ENCODE peak calls at places on chromosomes 11 and 22, in ten cellular contexts. W is pancreas; J is naive thymus-derived CD4-positive, alpha-beta T cell; F is prostate gland; X is tibial artery; Q is fibroblast of lung; Y is endodermal cell; I is thoracic aorta; H is effector memory CD4-positive, alpha-beta T cell; G is neural progenitor cell. D is an unnamed sample.
A peak's percentile ranks its signal among the peaks of the same experiment; 100 is the strongest.

GRCh38 chr11:101563166-101563565 is 20.6 kb downstream of the TRPC6 start:
- DNase-seq in X (no peak), G (no peak), F (no peak), W (no peak), J (no peak), Q (no peak), Y (no peak), I (no peak), H (no peak), D (no peak)

GRCh38 chr11:46298699-46299424 is 21.4 kb downstream of the CREB3L1 start:
- DNase-seq in F (no peak), I (no peak), X (no peak), Y (no peak), G (no peak), Q (peak; percentile 94), J (no peak), H (no peak), W (no peak), D (no peak)

GRCh38 chr11:66569076-66569475 is 670 bp upstream of the CTSF start:
- DNase-seq in J (no peak), G (no peak), H (no peak), X (no peak), Q (no peak), F (no peak), Y (no peak), I (no peak), W (no peak), D (no peak)

GRCh38 chr11:14679662-14680061 is 36.1 kb downstream of the PDE3B start:
- DNase-seq in I (no peak), G (no peak), Q (no peak), W (no peak), J (no peak), H (no peak), X (no peak), F (no peak), Y (no peak), D (no peak)

GRCh38 chr22:43007519-43008102 is 7.3 kb downstream of the PACSIN2 start:
- DNase-seq in H (no peak), Q (no peak), G (no peak), I (no peak), F (no peak), W (peak; percentile 90), X (no peak), J (no peak), Y (peak; percentile 51), D (no peak)

GRCh38 chr11:130999086-130999485 is 82.8 kb upstream of the SNX19 start:
- DNase-seq in G (no peak), H (no peak), Y (no peak), J (no peak), W (no peak), F (no peak), Q (peak; percentile 71), I (no peak), X (no peak), D (no peak)

GRCh38 chr11:102914238-102915043 is 39.7 kb upstream of the MMP12 start:
- DNase-seq in I (no peak), J (no peak), Y (peak; percentile 81), Q (peak; percentile 68), F (no peak), W (no peak), H (no peak), G (peak; percentile 51), X (no peak), D (no peak)

GRCh38 chr11:11993814-11994213 is 14.6 kb downstream of the DKK3 start:
- DNase-seq in G (peak; percentile 15), W (no peak), F (peak; percentile 53), I (no peak), H (no peak), Q (peak; percentile 75), Y (no peak), J (no peak), X (no peak), D (peak; percentile 40)

GRCh38 chr22:36855478-36855877 is 5.3 kb upstream of the NCF4 start:
- DNase-seq in Q (no peak), J (no peak), H (no peak), F (no peak), X (no peak), W (no peak), I (no peak), G (no peak), Y (no peak), D (no peak)

GRCh38 chr22:36853407-36854099 is 7.3 kb upstream of the NCF4 start:
- DNase-seq in F (no peak), X (peak; percentile 79), Q (peak; percentile 33), H (peak; percentile 75), Y (peak; percentile 97), J (peak; percentile 87), I (no peak), G (peak; percentile 77), W (peak; percentile 54), D (no peak)

GRCh38 chr22:36858156-36858555 is 2.6 kb upstream of the NCF4 start:
- DNase-seq in Q (no peak), G (no peak), Y (no peak), I (no peak), H (no peak), X (no peak), W (no peak), J (no peak), F (no peak), D (no peak)

GRCh38 chr22:36856792-36857135 is 4.0 kb upstream of the NCF4 start:
- DNase-seq in F (no peak), Y (no peak), H (no peak), J (no peak), Q (no peak), I (no peak), X (no peak), G (no peak), W (no peak), D (no peak)

DNA sequence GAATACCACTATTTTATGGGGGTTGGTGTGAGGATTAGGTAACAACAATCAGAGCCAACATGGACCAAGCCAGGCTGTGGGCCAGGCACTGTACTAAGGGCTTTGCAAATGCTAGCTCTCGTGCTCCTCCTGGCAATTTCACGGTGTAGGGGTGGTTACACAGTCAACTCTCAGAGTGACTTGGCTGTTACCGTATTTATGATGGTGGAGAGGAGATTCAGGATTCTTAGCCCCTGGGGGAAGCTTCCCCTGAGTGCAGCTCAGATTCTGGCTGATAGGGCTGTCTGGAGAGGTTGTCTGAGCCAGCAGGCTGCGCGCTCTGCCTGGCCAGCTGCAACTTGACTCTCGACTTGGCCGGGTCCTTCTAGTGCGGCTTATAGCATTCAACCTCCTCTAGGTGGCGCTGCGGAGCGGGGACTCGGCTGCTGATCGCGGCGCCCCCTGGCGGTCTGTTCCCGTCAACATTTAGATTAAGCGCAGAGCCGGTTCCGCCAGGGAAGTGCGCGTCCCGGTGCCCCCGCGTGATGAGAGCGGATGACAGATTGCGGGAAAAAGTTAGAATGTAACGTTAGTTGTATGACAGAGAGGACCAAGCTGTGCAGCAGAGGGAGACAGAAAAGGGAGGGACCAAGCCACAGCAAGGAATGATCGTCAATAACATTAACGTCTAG is 4.5 kb upstream of the NCF4 start:
- DNase-seq in I (peak; percentile 70), Y (peak; percentile 98), F (peak; percentile 89), W (peak; percentile 88), G (peak; percentile 93), H (peak; percentile 86), X (peak; percentile 91), J (peak; percentile 87), Q (peak; percentile 86), D (no peak)
- H3K4me1 ChIP-seq in I (no peaks in the 10 kb centered on the region), Y (no peaks in the 10 kb centered on the region), F (no peaks in the 10 kb centered on the region), W (no peaks in the 10 kb centered on the region), G (no peaks in the 10 kb centered on the region), H (peaks cover 10% of the 10 kb centered on the region), X (no peaks in the 10 kb centered on the region), J (peaks cover 15% of the 10 kb centered on the region), Q (no peaks in the 10 kb centered on the region), D (peaks cover 15% of the 10 kb centered on the region)

GRCh38 chr22:17780116-17780740 is 6.0 kb upstream of the BID start:
- DNase-seq in Y (no peak), H (no peak), Q (no peak), W (no peak), I (no peak), F (no peak), J (no peak), X (no peak), G (no peak), D (no peak)

GRCh38 chr22:17782158-17782557 is 7.9 kb upstream of the BID start:
- DNase-seq in F (no peak), G (no peak), X (no peak), I (no peak), Q (no peak), W (no peak), H (no peak), J (no peak), Y (no peak), D (no peak)

GRCh38 chr22:17780741-17781318 is 6.6 kb upstream of the BID start:
- DNase-seq in F (no peak), X (no peak), I (no peak), G (no peak), Q (no peak), Y (no peak), J (no peak), W (no peak), H (no peak), D (no peak)

GRCh38 chr22:17782621-17783020 is 8.4 kb upstream of the BID start:
- DNase-seq in W (no peak), H (no peak), F (no peak), Q (no peak), G (no peak), I (no peak), J (no peak), Y (no peak), X (no peak), D (no peak)

DNA sequence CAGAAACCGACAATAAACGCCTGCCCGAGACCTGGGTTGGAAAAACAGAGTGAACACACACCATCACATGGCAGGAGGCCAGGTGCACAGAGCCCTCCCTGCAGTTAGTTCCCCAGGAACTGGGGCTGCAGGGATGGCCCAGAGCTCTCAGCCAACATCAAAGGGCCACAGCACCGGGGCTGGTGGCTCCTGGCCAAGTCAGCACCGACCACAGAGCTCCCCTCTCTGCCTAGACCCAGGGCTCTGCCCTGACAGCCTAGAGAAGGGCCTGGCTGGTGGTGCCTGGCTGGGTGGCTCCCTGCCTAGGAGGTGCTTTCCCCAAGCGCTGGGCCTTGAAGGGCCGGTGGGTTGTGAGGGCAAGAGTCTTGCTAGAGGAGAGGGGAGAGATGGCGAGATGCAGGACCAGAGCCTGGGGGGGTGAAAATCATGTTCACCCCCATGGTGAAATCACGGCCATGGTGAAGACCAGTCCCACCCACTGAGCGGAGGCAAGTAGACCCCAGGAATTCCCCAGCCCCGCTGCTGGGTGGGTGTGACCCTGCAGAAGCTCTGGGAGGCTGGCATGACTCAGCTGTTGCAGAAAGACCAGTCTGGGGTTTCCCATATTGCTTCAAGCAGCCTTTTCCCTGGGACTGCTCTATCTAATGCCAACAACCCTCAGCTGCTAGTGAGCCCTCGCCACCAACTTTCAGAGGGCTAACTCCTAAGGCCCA is 7.2 kb upstream of the BID start:
- DNase-seq in H (peak; percentile 51), J (no peak), G (no peak), Y (no peak), W (peak; percentile 46), X (no peak), I (no peak), F (no peak), Q (peak; percentile 83), D (peak; percentile 52)
- H3K27ac ChIP-seq in H (peak overlapping the region; percentile 56), J (no peak overlapping the region), G (no peak overlapping the region), Y (no peak overlapping the region), W (no peak overlapping the region), X (no peak overlapping the region), I (no peak overlapping the region), F (no peak overlapping the region), Q (no peak overlapping the region), D (peak overlapping the region; percentile 26)

GRCh38 chr11:3155691-3156258 is 9.3 kb downstream of the OSBPL5 start:
- DNase-seq in J (no peak), F (no peak), X (peak; percentile 66), W (no peak), I (no peak), Q (peak; percentile 40), G (no peak), H (no peak), Y (no peak), D (no peak)

GRCh38 chr11:3156282-3156660 is 8.8 kb downstream of the OSBPL5 start:
- DNase-seq in H (no peak), F (no peak), G (no peak), J (no peak), Y (no peak), Q (peak; percentile 54), X (peak; percentile 84), W (no peak), I (no peak), D (no peak)

GRCh38 chr11:3157381-3158130 is 7.6 kb downstream of the OSBPL5 start:
- DNase-seq in Y (no peak), Q (no peak), H (no peak), G (no peak), W (no peak), X (peak; percentile 67), J (no peak), F (peak; percentile 62), I (no peak), D (no peak)

GRCh38 chr11:3158131-3158591 is 6.9 kb downstream of the OSBPL5 start:
- DNase-seq in F (no peak), W (no peak), X (peak; percentile 65), Y (no peak), I (no peak), J (no peak), H (no peak), G (no peak), Q (no peak), D (no peak)

GRCh38 chr11:3156661-3157311 is 8.3 kb downstream of the OSBPL5 start:
- DNase-seq in W (no peak), G (no peak), J (no peak), Q (no peak), F (no peak), I (no peak), Y (no peak), H (no peak), X (peak; percentile 60), D (no peak)
- H3K4me1 ChIP-seq in W (peaks cover 11% of the 10 kb centered on the region), G (peaks cover 43% of the 10 kb centered on the region), J (no peaks in the 10 kb centered on the region), Q (peaks cover 59% of the 10 kb centered on the region), F (peaks cover 19% of the 10 kb centered on the region), I (peaks cover 51% of the 10 kb centered on the region), Y (peaks cover 5% of the 10 kb centered on the region), H (no peaks in the 10 kb centered on the region), X (peaks cover 22% of the 10 kb centered on the region), D (peaks cover 11% of the 10 kb centered on the region)

GRCh38 chr22:22902247-22902962 is 14.8 kb downstream of the IGLL5 start:
- DNase-seq in X (no peak), I (no peak), Y (no peak), G (no peak), F (no peak), W (no peak), J (no peak), Q (no peak), H (no peak), D (no peak)
- H3K27ac ChIP-seq in X (no peak overlapping the region), I (no peak overlapping the region), Y (no peak overlapping the region), G (no peak overlapping the region), F (no peak overlapping the region), W (no peak overlapping the region), J (no peak overlapping the region), Q (no peak overlapping the region), H (no peak overlapping the region), D (no peak overlapping the region)